ENCODE peak calls at places on chromosomes 3 and 15, in nine cellular contexts. S, X, N, V, E, D, T, K and A are unnamed samples.

GRCh38 chr15:64092075-64092820 is 1.4 kb downstream of the CIAO2A start:
- DNase-seq in S (no peak), X (peak; percentile 55), N (peak; percentile 28), V (no peak), E (no peak), D (no peak), T (no peak), K (no peak), A (no peak)

GRCh38 chr3:28595364-28595763 is 246.7 kb upstream of the AZI2 start:
- DNase-seq in S (no peak), X (no peak), N (peak; percentile 24), V (no peak), E (no peak), D (no peak), T (no peak), K (no peak), A (no peak)

GRCh38 chr15:71093089-71094024 is 21.9 kb upstream of the THSD4 start:
- DNase-seq in S (peak; percentile 59), X (no peak), N (peak; percentile 89), V (no peak), E (peak; percentile 31), D (peak; percentile 30), T (no peak), K (peak; percentile 92), A (peak; percentile 93)

GRCh38 chr3:178439504-178439903 is 96.7 kb upstream of the KCNMB2 start:
- DNase-seq in S (no peak), X (no peak), N (peak; percentile 54), V (no peak), E (peak; percentile 55), D (peak; percentile 62), T (no peak), K (peak; percentile 64), A (peak; percentile 63)

GRCh38 chr3:58092516-58092915 is 84.3 kb downstream of the FLNB start:
- DNase-seq in S (no peak), X (no peak), N (no peak), V (no peak), E (no peak), D (peak; percentile 37), T (no peak), K (no peak), A (no peak)

GRCh38 chr3:71512000-71512399 is 71.5 kb downstream of the FOXP1 start:
- DNase-seq in S (no peak), X (peak; percentile 77), N (peak; percentile 22), V (no peak), E (peak; percentile 39), D (no peak), T (peak; percentile 49), K (no peak), A (no peak)

GRCh38 chr3:107897471-107898180 is 193.2 kb downstream of the CD47 start:
- DNase-seq in S (no peak), X (no peak), N (no peak), V (no peak), E (no peak), D (no peak), T (no peak), K (peak; percentile 70), A (no peak)

GRCh38 chr3:149352556-149352955 is 19.1 kb upstream of the TM4SF18 start:
- DNase-seq in S (no peak), X (peak; percentile 51), N (peak; percentile 84), V (peak; percentile 84), E (peak; percentile 74), D (peak; percentile 74), T (no peak), K (peak; percentile 42), A (peak; percentile 64)

GRCh38 chr3:107523361-107524213 is 825 bp downstream of the BBX start:
- DNase-seq in S (no peak), X (peak; percentile 67), N (peak; percentile 43), V (peak; percentile 84), E (peak; percentile 75), D (peak; percentile 60), T (peak; percentile 64), K (peak; percentile 59), A (peak; percentile 38)

GRCh38 chr3:38555149-38555840 is 59.2 kb downstream of the EXOG start:
- DNase-seq in S (no peak), X (no peak), N (no peak), V (peak; percentile 28), E (no peak), D (no peak), T (no peak), K (no peak), A (no peak)

GRCh38 chr3:46412786-46413298 is 5.8 kb downstream of the CCRL2 start:
- DNase-seq in S (no peak), X (no peak), N (no peak), V (no peak), E (no peak), D (no peak), T (no peak), K (no peak), A (no peak)

GRCh38 chr15:41022487-41023090 is 69.3 kb downstream of the CHAC1 start:
- DNase-seq in S (no peak), X (peak; percentile 55), N (peak; percentile 68), V (no peak), E (peak; percentile 63), D (peak; percentile 81), T (no peak), K (peak; percentile 45), A (peak; percentile 30)

GRCh38 chr3:117547956-117548550 is 838.5 kb downstream of the TUSC7 start:
- DNase-seq in S (no peak), X (no peak), N (peak; percentile 66), V (no peak), E (no peak), D (peak; percentile 57), T (no peak), K (peak; percentile 85), A (peak; percentile 95)

GRCh38 chr3:66763294-66763693 is 234.8 kb upstream of the KBTBD8 start:
- DNase-seq in S (no peak), X (no peak), N (peak; percentile 82), V (no peak), E (no peak), D (peak; percentile 31), T (no peak), K (peak; percentile 6), A (peak; percentile 98)

GRCh38 chr3:71244153-71245051 is 339.1 kb downstream of the FOXP1 start:
- DNase-seq in S (no peak), X (no peak), N (no peak), V (no peak), E (no peak), D (peak; percentile 90), T (no peak), K (peak; percentile 34), A (peak; percentile 22)

GRCh38 chr3:98367464-98368246 is 14.0 kb downstream of the OR5K4 start:
- DNase-seq in S (no peak), X (no peak), N (peak; percentile 27), V (no peak), E (no peak), D (no peak), T (no peak), K (no peak), A (no peak)

GRCh38 chr3:11367116-11367781 is 95.1 kb downstream of the ATG7 start:
- DNase-seq in S (no peak), X (no peak), N (peak; percentile 27), V (no peak), E (peak; percentile 33), D (peak; percentile 96), T (no peak), K (peak; percentile 49), A (peak; percentile 67)

GRCh38 chr3:49131576-49131975 is 1.3 kb downstream of the LAMB2 start:
- DNase-seq in S (no peak), X (no peak), N (no peak), V (no peak), E (no peak), D (no peak), T (no peak), K (no peak), A (no peak)

GRCh38 chr3:141469712-141470111 is 17.1 kb upstream of the RASA2 start:
- DNase-seq in S (no peak), X (no peak), N (no peak), V (no peak), E (no peak), D (no peak), T (no peak), K (peak; percentile 42), A (no peak)

GRCh38 chr3:141462176-141462859 is 24.5 kb upstream of the RASA2 start:
- DNase-seq in S (no peak), X (no peak), N (no peak), V (no peak), E (no peak), D (no peak), T (no peak), K (no peak), A (no peak)

GRCh38 chr3:141466633-141467169 is 20.1 kb upstream of the RASA2 start:
- DNase-seq in S (no peak), X (no peak), N (no peak), V (no peak), E (no peak), D (no peak), T (no peak), K (no peak), A (no peak)

GRCh38 chr3:141460097-141460704 is 26.6 kb upstream of the RASA2 start:
- DNase-seq in S (no peak), X (peak; percentile 77), N (peak; percentile 88), V (peak; percentile 88), E (peak; percentile 92), D (peak; percentile 90), T (peak; percentile 89), K (peak; percentile 74), A (peak; percentile 72)

DNA sequence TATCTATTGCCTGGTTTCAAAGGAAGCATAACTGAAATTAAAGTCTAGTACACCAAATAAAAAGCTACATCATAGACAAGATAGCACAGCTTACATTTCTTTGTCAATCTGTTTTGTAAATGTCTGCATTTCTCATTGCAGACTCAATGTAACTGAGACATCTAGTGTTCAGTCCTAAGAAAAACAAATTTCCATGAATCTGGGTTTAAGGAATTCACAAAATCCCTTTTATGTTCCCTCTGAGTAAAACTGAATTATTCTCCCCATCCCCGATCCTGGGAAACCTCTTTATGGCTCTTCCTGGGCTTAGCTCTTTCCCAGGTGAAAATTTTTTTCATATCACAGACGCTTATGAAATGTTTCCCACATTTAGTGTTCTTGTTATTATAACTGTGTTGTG is 21.6 kb upstream of the RASA2 start:
- DNase-seq in S (no peak), X (no peak), N (no peak), V (no peak), E (no peak), D (peak; percentile 38), T (no peak), K (peak; percentile 39), A (no peak)
- TF ChIP-seq CTCF in S (peak; percentile 48), X (no peak), N (peak; percentile 41), V (no peak), E (peak; percentile 49), D (peak; percentile 36), T (peak; percentile 18), K (peak; percentile 42), A (no peak)

GRCh38 chr3:100358413-100358812 is 23.9 kb downstream of the NIT2 start:
- DNase-seq in S (no peak), X (no peak), N (no peak), V (no peak), E (no peak), D (no peak), T (no peak), K (no peak), A (no peak)
- H3K36me3 ChIP-seq in S (peaks cover 4% of the 10 kb centered on the region), X (peaks cover 87% of the 10 kb centered on the region), N (peaks cover 51% of the 10 kb centered on the region), V (peaks cover 66% of the 10 kb centered on the region), E (no peaks in the 10 kb centered on the region), D (peaks cover 22% of the 10 kb centered on the region), T (peaks cover 52% of the 10 kb centered on the region), K (peaks cover 5% of the 10 kb centered on the region), A (peaks cover 8% of the 10 kb centered on the region)

GRCh38 chr3:97138914-97139541 is 324.6 kb downstream of the EPHA6 start:
- DNase-seq in S (no peak), X (peak; percentile 24), N (peak; percentile 20), V (no peak), E (no peak), D (no peak), T (no peak), K (no peak), A (peak; percentile 36)
- TF ChIP-seq CTCF in S (no peak), X (peak; percentile 69), N (peak; percentile 56), V (no peak), E (no peak), D (no peak), T (no peak), K (no peak), A (peak; percentile 47)

GRCh38 chr15:52674831-52675230 is 4.4 kb downstream of the ATOSA start:
- DNase-seq in S (no peak), X (no peak), N (no peak), V (no peak), E (no peak), D (no peak), T (no peak), K (no peak), A (no peak)
- H3K36me3 ChIP-seq in S (no peaks in the 10 kb centered on the region), X (peaks cover 65% of the 10 kb centered on the region), N (peaks cover 3% of the 10 kb centered on the region), V (peaks cover 59% of the 10 kb centered on the region), E (peaks cover 9% of the 10 kb centered on the region), D (peaks cover 32% of the 10 kb centered on the region), T (peaks cover 51% of the 10 kb centered on the region), K (no peaks in the 10 kb centered on the region), A (peaks cover 4% of the 10 kb centered on the region)